ENCODE peak calls at places on chromosome 13, in four cellular contexts. G, V, Q and N are unnamed samples.

GRCh38 chr13:101267656-101268055 is 148.7 kb downstream of the NALCN start:
- DNase-seq in V (no peak), Q (no peak), G (no peak), N (no peak)

GRCh38 chr13:51585696-51586095 is 1.4 kb downstream of the WDFY2 start:
- DNase-seq in Q (no peak), G (no peak), V (no peak), N (no peak)

GRCh38 chr13:33125821-33126570 is 109.8 kb downstream of the KL start:
- DNase-seq in G (no peak), V (no peak), Q (no peak), N (no peak)

GRCh38 chr13:27534108-27534975 is 84.0 kb upstream of the MTIF3 start:
- DNase-seq in G (no peak), Q (no peak), V (no peak), N (no peak)

GRCh38 chr13:73000027-73000674 is 58.7 kb upstream of the KLF5 start:
- DNase-seq in Q (no peak), G (no peak), V (no peak), N (no peak)

GRCh38 chr13:51666316-51666715 is 82.1 kb downstream of the WDFY2 start:
- DNase-seq in G (no peak), Q (no peak), V (no peak), N (no peak)

GRCh38 chr13:39942901-39943273 is 287.4 kb downstream of the COG6 start:
- DNase-seq in V (peak), Q (peak), G (peak), N (peak)

GRCh38 chr13:39779337-39780270 is 124.1 kb downstream of the COG6 start:
- DNase-seq in V (no peak), Q (no peak), G (no peak), N (no peak)

GRCh38 chr13:110483386-110483785 is 78.1 kb downstream of the RAB20 start:
- DNase-seq in V (no peak), G (no peak), Q (no peak), N (no peak)

GRCh38 chr13:29702912-29703351 is 107.4 kb upstream of the SLC7A1 start:
- DNase-seq in Q (no peak), V (no peak), G (no peak), N (no peak)

GRCh38 chr13:98999635-98999952 is 21.7 kb upstream of the DOCK9 start:
- DNase-seq in G (no peak), Q (no peak), V (no peak), N (no peak)

GRCh38 chr13:51221674-51222509 is at the start of gene FAM124A:
- DNase-seq in V (peak), G (no peak), Q (no peak), N (peak)

GRCh38 chr13:79659161-79659560 is 178.2 kb downstream of the NDFIP2 start:
- DNase-seq in G (no peak), Q (no peak), V (no peak), N (no peak)

GRCh38 chr13:80276371-80277289 is 64.3 kb downstream of the SPRY2 start:
- DNase-seq in V (no peak), G (peak), Q (no peak), N (no peak)

GRCh38 chr13:69857188-69857821 is 250.3 kb upstream of the ATXN8OS start:
- DNase-seq in V (no peak), G (peak), Q (no peak), N (no peak)

GRCh38 chr13:108325863-108326262 is 56.3 kb downstream of the TNFSF13B start:
- DNase-seq in Q (no peak), V (no peak), G (no peak), N (no peak)

GRCh38 chr13:27353166-27353583 is 71.2 kb upstream of the GTF3A start:
- DNase-seq in Q (peak), V (no peak), G (no peak), N (no peak)

GRCh38 chr13:92739306-92739818 is 487.2 kb upstream of the GPC6 start:
- DNase-seq in V (no peak), G (no peak), Q (no peak), N (no peak)

GRCh38 chr13:106110241-106110855 is 425.1 kb downstream of the EFNB2 start:
- DNase-seq in V (no peak), Q (no peak), G (no peak), N (no peak)